ENCODE peak calls at places on chromosomes 5 and 9, in four cellular contexts. B is WTC11, X is HepG2, M is GM12878. F is an unnamed sample.

GRCh38 chr5:140246378-140247122 is 56.4 kb downstream of the PFDN1 start:
- DNase-seq in B (no peak), X (no peak), M (no peak), F (no peak)

GRCh38 chr5:135304352-135305221 is 94.4 kb downstream of the MACROH2A1 start:
- DNase-seq in B (no peak), X (peak; percentile 83), M (no peak), F (peak; percentile 60)

GRCh38 chr9:14205463-14205862 is 108.5 kb downstream of the NFIB start:
- DNase-seq in B (no peak), X (no peak), M (no peak), F (no peak)

GRCh38 chr5:112923148-112923917 is 1.3 kb upstream of the REEP5 start:
- DNase-seq in B (no peak), X (no peak), M (peak; percentile 83), F (no peak)

GRCh38 chr9:18606831-18607230 is 132.9 kb downstream of the ADAMTSL1 start:
- DNase-seq in B (peak; percentile 14), X (no peak), M (no peak), F (no peak)

GRCh38 chr9:132945186-132946130 is 1.0 kb upstream of the TSC1 start:
- DNase-seq in B (no peak), X (no peak), M (no peak), F (no peak)

GRCh38 chr9:109114670-109115069 is 5.1 kb downstream of the TMEM245 start:
- DNase-seq in B (no peak), X (no peak), M (no peak), F (no peak)

GRCh38 chr5:135177591-135177990 is 143.6 kb upstream of the PITX1 start:
- DNase-seq in B (no peak), X (no peak), M (no peak), F (no peak)

GRCh38 chr9:114000671-114001409 is 77.3 kb downstream of the AMBP start:
- DNase-seq in B (no peak), X (no peak), M (no peak), F (no peak)

GRCh38 chr5:159873680-159874079 is 42.6 kb upstream of the ADRA1B start:
- DNase-seq in B (no peak), X (no peak), M (no peak), F (no peak)

GRCh38 chr5:5330723-5331530 is 91.5 kb upstream of the ICE1 start:
- DNase-seq in B (no peak), X (no peak), M (no peak), F (no peak)

GRCh38 chr9:136180586-136180985 is 24.3 kb downstream of the LHX3 start:
- DNase-seq in B (peak; percentile 11), X (no peak), M (no peak), F (no peak)

GRCh38 chr5:127355342-127355741 is 64.7 kb downstream of the MEGF10 start:
- DNase-seq in B (no peak), X (no peak), M (no peak), F (no peak)

GRCh38 chr5:57780306-57780958 is 297.8 kb upstream of the ACTBL2 start:
- DNase-seq in B (no peak), X (no peak), M (no peak), F (no peak)

GRCh38 chr9:79577969-79578723 is 6.4 kb downstream of the TLE4 start:
- DNase-seq in B (no peak), X (no peak), M (no peak), F (no peak)

GRCh38 chr5:154265197-154265578 is 74.7 kb downstream of the GALNT10 start:
- DNase-seq in B (no peak), X (no peak), M (no peak), F (no peak)

GRCh38 chr9:115980502-115980901 is 173.1 kb upstream of the PAPPA start:
- DNase-seq in B (no peak), X (no peak), M (no peak), F (no peak)

GRCh38 chr9:107465467-107466451 is 23.8 kb downstream of the KLF4 start:
- DNase-seq in B (peak; percentile 79), X (no peak), M (no peak), F (peak; percentile 64)

GRCh38 chr9:71911061-71911907 is at the start of the genes ABHD17B and C9orf85:
- DNase-seq in B (peak; percentile 100), X (peak; percentile 100), M (peak; percentile 98), F (peak; percentile 96)

GRCh38 chr5:112703866-112704820 is 33.5 kb upstream of the APC start:
- DNase-seq in B (no peak), X (no peak), M (no peak), F (peak; percentile 87)

GRCh38 chr5:143480001-143480400 is 76.5 kb upstream of the NR3C1 start:
- DNase-seq in B (no peak), X (no peak), M (no peak), F (no peak)

GRCh38 chr5:642481-642880 is 30.3 kb downstream of the CEP72 start:
- DNase-seq in B (no peak), X (no peak), M (no peak), F (no peak)

GRCh38 chr5:18397393-18397792 is 763.1 kb downstream of the TAF11L14 start:
- DNase-seq in B (no peak), X (no peak), M (no peak), F (no peak)

GRCh38 chr5:67494186-67494842 is 297.7 kb upstream of the CD180 start:
- DNase-seq in B (no peak), X (no peak), M (no peak), F (no peak)

GRCh38 chr9:34443533-34443932 is 14.8 kb downstream of the FAM219A start:
- DNase-seq in B (no peak), X (no peak), M (no peak), F (no peak)

GRCh38 chr9:73689091-73689870 is 537.6 kb downstream of the ANXA1 start:
- DNase-seq in B (no peak), X (no peak), M (no peak), F (no peak)

DNA sequence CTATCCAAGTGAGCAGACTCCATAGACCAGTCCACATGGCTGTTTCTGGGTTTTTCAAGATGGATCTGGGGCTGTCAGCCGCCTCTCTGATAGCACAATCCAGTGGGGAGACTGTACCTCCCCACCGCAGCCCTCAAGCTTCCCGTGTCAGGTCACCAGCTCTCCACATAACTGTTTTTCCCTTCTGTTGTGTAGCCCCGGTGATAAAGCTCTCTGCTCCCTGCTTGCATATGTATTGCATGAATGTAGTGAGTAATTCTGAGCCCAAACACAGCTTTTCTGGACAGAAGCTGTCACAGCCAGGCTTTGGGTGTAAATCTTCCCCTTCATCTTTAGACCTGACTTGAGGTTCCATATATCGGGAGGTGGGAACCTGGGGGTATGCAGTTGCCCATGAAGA is 23.1 kb upstream of the CFAP157 start:
- DNase-seq in B (no peak), X (no peak), M (no peak), F (no peak)
- TF ChIP-seq CBFB in B (no peak), X (no peak), M (no peak), F (no peak)

DNA sequence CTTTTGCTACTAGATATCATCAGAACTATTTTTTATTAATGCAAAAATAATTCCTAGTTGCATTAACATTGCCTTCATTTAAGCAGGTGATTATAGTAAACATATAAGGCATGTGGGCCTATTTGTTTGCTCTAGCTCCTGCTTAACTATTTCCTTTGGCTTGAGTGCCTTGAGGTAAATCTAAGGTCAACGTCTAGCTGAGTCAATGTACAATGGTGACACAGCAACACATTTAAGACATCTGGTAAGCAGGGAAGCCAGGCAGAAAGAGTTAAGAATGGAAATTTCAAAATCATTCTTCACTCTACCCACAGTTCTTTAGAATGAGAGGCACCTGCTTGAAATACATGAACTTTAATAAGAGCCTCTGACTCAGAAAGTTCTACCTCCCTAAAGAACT is 111.9 kb upstream of the FST start:
- DNase-seq in B (no peak), X (no peak), M (no peak), F (no peak)
- TF ChIP-seq CBFB in B (no peak), X (no peak), M (no peak), F (no peak)

DNA sequence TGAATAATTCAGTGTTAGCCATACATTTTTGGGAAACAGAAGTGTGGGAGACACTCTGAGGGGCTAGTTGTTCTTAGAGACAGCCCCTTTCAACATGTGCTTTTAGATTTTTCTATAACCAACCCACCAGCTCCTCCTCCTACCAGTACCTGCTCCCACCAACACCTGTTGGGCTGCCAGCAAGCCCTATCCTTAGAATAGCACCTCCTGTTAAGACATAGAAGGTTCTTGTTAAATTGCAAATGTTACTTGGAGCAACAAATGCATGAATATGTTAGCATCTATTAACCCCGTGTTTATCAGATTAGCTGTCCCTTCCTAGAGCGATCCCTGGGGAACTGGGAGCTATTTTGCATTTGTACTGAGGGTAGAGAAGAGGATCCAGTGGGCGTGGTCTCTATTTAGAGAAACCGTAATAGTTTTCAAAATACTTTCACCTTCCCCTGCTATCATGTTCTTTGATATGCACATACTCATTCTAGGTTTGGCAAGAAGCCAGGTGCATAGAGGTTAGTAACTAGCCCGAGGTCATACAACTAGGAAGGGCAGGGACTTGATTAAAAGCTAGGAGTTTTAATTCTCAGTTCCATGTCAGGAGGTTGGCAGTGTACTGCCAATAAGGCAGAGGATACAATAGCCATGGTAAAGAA is 334.4 kb downstream of the KCTD16 start:
- DNase-seq in B (no peak), X (no peak), M (no peak), F (no peak)
- TF ChIP-seq CBFB in B (no peak), X (no peak), M (no peak), F (no peak)

GRCh38 chr9:70120834-70121510 is 77.3 kb downstream of the MAMDC2 start:
- DNase-seq in B (peak; percentile 18), X (no peak), M (no peak), F (no peak)
- TF ChIP-seq CBFB in B (no peak), X (no peak), M (no peak), F (no peak)

GRCh38 chr9:127783111-127783621 is 2.7 kb upstream of the CDK9 start:
- DNase-seq in B (peak; percentile 51), X (no peak), M (peak; percentile 73), F (no peak)
- TF ChIP-seq CBFB in B (no peak), X (no peak), M (peak; percentile 44), F (no peak)

GRCh38 chr9:89433826-89434225 is 64.1 kb downstream of the SEMA4D start:
- DNase-seq in B (no peak), X (no peak), M (no peak), F (no peak)

GRCh38 chr9:89436963-89437625 is 60.8 kb downstream of the SEMA4D start:
- DNase-seq in B (no peak), X (no peak), M (no peak), F (no peak)

GRCh38 chr9:89434636-89435314 is 63.1 kb downstream of the SEMA4D start:
- DNase-seq in B (no peak), X (no peak), M (no peak), F (no peak)

GRCh38 chr9:89436326-89436725 is 61.6 kb downstream of the SEMA4D start:
- DNase-seq in B (no peak), X (no peak), M (no peak), F (no peak)

DNA sequence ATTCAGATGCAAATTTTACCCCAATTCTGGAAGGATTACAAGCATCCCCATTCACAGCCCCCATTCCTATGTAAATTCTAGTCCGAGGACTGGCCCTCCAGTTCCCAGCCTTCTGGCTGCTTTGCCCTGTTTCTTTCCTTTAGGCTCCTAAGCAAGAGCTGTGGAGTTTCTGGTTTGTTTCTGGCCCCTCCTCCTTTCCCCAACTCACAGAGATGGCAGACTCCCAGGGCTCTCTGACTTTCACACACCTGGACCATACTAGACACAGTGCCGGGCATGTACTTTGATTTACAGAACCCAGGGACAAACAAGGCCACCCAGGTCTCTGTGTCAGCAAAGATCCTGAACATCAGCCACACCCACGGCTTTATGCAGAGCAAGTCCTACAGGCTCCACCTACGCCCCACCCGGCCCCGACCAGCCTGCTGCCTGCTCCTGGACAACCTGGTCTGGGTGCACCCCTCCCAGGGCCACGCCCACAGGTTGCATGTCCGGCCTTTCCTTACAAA is 62.5 kb downstream of the SEMA4D start:
- DNase-seq in B (peak; percentile 93), X (no peak), M (no peak), F (no peak)
- TF ChIP-seq CBFB in B (no peak), X (no peak), M (no peak), F (no peak)

GRCh38 chr5:167916706-167917105 is 374.7 kb upstream of the WWC1 start:
- DNase-seq in B (no peak), X (no peak), M (no peak), F (no peak)
- TF ChIP-seq CBFB in B (no peak), X (no peak), M (no peak), F (no peak)